ENCODE peak calls at places on chromosomes 11 and 22, in nine cellular contexts. C, Y, R, Q, M, O, N, G and W are unnamed samples.

GRCh38 chr11:44564653-44565007 is 833 bp upstream of the CD82 start:
- DNase-seq in G (peak; percentile 85), N (peak; percentile 89), Q (peak; percentile 42), O (peak; percentile 96), C (peak; percentile 88), M (peak; percentile 92), R (peak; percentile 90), Y (peak; percentile 29), W (no peak)

GRCh38 chr22:46860562-46860961 is 98.1 kb downstream of the TBC1D22A start:
- DNase-seq in R (no peak), M (no peak), N (no peak), Y (no peak), G (no peak), O (no peak), C (no peak), Q (no peak), W (no peak)

GRCh38 chr11:72901374-72901773 is 87.2 kb downstream of the ATG16L2 start:
- DNase-seq in R (no peak), Y (no peak), N (no peak), Q (no peak), O (no peak), C (no peak), G (no peak), M (no peak), W (no peak)

GRCh38 chr11:7595016-7595869 is 78.1 kb downstream of the CYB5R2 start:
- DNase-seq in Y (no peak), Q (no peak), M (no peak), C (no peak), G (no peak), O (no peak), N (no peak), R (peak; percentile 64), W (no peak)

GRCh38 chr11:72808415-72808814 is 5.8 kb upstream of the ATG16L2 start:
- DNase-seq in C (no peak), N (no peak), R (no peak), Y (no peak), M (no peak), Q (no peak), G (no peak), O (no peak), W (no peak)

GRCh38 chr22:38212442-38212841 is 10.6 kb downstream of the MAFF start:
- DNase-seq in G (no peak), Y (no peak), Q (no peak), O (no peak), M (no peak), R (no peak), N (no peak), C (no peak), W (no peak)

GRCh38 chr11:64759722-64760719 is at the start of gene PYGM:
- DNase-seq in M (peak; percentile 96), C (peak; percentile 48), R (peak; percentile 95), Q (peak; percentile 60), G (no peak), Y (no peak), N (peak; percentile 51), O (no peak), W (no peak)

GRCh38 chr22:46614070-46614931 is 5.9 kb upstream of the GRAMD4 start:
- DNase-seq in Y (no peak), O (no peak), M (peak; percentile 56), N (no peak), Q (no peak), G (no peak), R (no peak), C (no peak), W (peak; percentile 60)

GRCh38 chr11:33942954-33943353 is 51.1 kb upstream of the LMO2 start:
- DNase-seq in C (peak; percentile 33), G (no peak), Q (no peak), R (peak; percentile 68), N (no peak), M (peak; percentile 80), Y (no peak), O (peak; percentile 35), W (peak; percentile 37)

GRCh38 chr11:106925245-106925644 is 93.0 kb downstream of the GUCY1A2 start:
- DNase-seq in C (no peak), M (no peak), N (no peak), R (no peak), O (no peak), Y (no peak), Q (no peak), G (no peak), W (no peak)

GRCh38 chr11:74057251-74058151 is 48.6 kb upstream of the UCP3 start:
- DNase-seq in C (no peak), M (no peak), O (peak; percentile 43), G (no peak), Q (no peak), R (peak; percentile 50), Y (no peak), N (no peak), W (no peak)

GRCh38 chr22:47218671-47219070 is 456.2 kb downstream of the TBC1D22A start:
- DNase-seq in C (no peak), G (peak; percentile 13), R (no peak), O (no peak), M (no peak), Y (no peak), N (no peak), Q (no peak), W (no peak)

GRCh38 chr11:64156235-64157011 is 9.5 kb downstream of the MACROD1 start:
- DNase-seq in R (no peak), Q (peak; percentile 67), N (no peak), G (no peak), O (no peak), M (no peak), C (no peak), Y (no peak), W (no peak)

GRCh38 chr11:95512682-95513081 is 276.9 kb downstream of the FAM76B start:
- DNase-seq in Y (no peak), G (no peak), R (peak; percentile 91), C (peak; percentile 47), O (peak; percentile 95), M (peak; percentile 55), Q (peak; percentile 51), N (peak; percentile 33), W (no peak)

GRCh38 chr11:67445515-67445914 is 2.2 kb upstream of the CORO1B start:
- DNase-seq in G (no peak), C (no peak), M (no peak), R (no peak), O (no peak), Y (no peak), Q (no peak), N (no peak), W (no peak)

GRCh38 chr22:33640900-33641299 is 279.4 kb downstream of the LARGE1 start:
- DNase-seq in C (no peak), N (no peak), G (no peak), O (no peak), M (no peak), Y (no peak), R (no peak), Q (no peak), W (no peak)

GRCh38 chr22:50303515-50303847 is 4.0 kb downstream of the PLXNB2 start:
- DNase-seq in Q (no peak), G (no peak), R (no peak), C (no peak), N (no peak), Y (no peak), O (no peak), M (no peak), W (no peak)

GRCh38 chr11:2916892-2917645 is 12.2 kb downstream of the PHLDA2 start:
- DNase-seq in R (no peak), M (peak; percentile 48), O (no peak), G (no peak), N (no peak), Y (no peak), C (no peak), Q (no peak), W (no peak)

GRCh38 chr11:44885065-44885777 is 65.5 kb downstream of the TP53I11 start:
- DNase-seq in N (no peak), C (no peak), G (no peak), O (no peak), R (no peak), M (no peak), Y (no peak), Q (no peak), W (no peak)

GRCh38 chr22:43239102-43239875 is 52.4 kb upstream of the TTLL12 start:
- DNase-seq in Y (no peak), N (no peak), C (no peak), M (peak; percentile 74), O (no peak), Q (peak; percentile 82), G (no peak), R (no peak), W (no peak)
- H3K27me3 ChIP-seq in Y (no peaks in the 10 kb centered on the region), N (no peaks in the 10 kb centered on the region), C (no peaks in the 10 kb centered on the region), M (no peaks in the 10 kb centered on the region), O (no peaks in the 10 kb centered on the region), Q (no peaks in the 10 kb centered on the region), G (peaks cover 14% of the 10 kb centered on the region), R (no peaks in the 10 kb centered on the region), W (no peaks in the 10 kb centered on the region)

GRCh38 chr22:21718492-21718891 is 17.1 kb downstream of the YPEL1 start:
- DNase-seq in M (no peak), C (no peak), O (peak; percentile 47), Y (no peak), Q (no peak), R (no peak), G (no peak), N (no peak), W (no peak)
- H3K27me3 ChIP-seq in M (no peaks in the 10 kb centered on the region), C (no peaks in the 10 kb centered on the region), O (no peaks in the 10 kb centered on the region), Y (no peaks in the 10 kb centered on the region), Q (no peaks in the 10 kb centered on the region), R (no peaks in the 10 kb centered on the region), G (no peaks in the 10 kb centered on the region), N (no peaks in the 10 kb centered on the region), W (no peaks in the 10 kb centered on the region)

GRCh38 chr11:125663910-125664309 is 16.7 kb downstream of the ACRV1 start:
- DNase-seq in R (no peak), C (no peak), G (no peak), Q (no peak), O (no peak), Y (no peak), N (no peak), M (no peak), W (no peak)
- H3K27me3 ChIP-seq in R (no peaks in the 10 kb centered on the region), C (no peaks in the 10 kb centered on the region), G (no peaks in the 10 kb centered on the region), Q (no peaks in the 10 kb centered on the region), O (no peaks in the 10 kb centered on the region), Y (no peaks in the 10 kb centered on the region), N (no peaks in the 10 kb centered on the region), M (no peaks in the 10 kb centered on the region), W (no peaks in the 10 kb centered on the region)

GRCh38 chr11:58508814-58509213 is 909 bp upstream of the OR5B21 start:
- DNase-seq in C (no peak), O (no peak), G (no peak), M (no peak), Q (no peak), R (no peak), Y (no peak), N (no peak), W (no peak)

GRCh38 chr11:58509730-58510129 is 1.8 kb upstream of the OR5B21 start:
- DNase-seq in G (no peak), C (no peak), Y (no peak), R (no peak), N (no peak), M (no peak), Q (no peak), O (no peak), W (no peak)

GRCh38 chr11:58507355-58507754 is 550 bp downstream of the OR5B21 start:
- DNase-seq in C (no peak), R (no peak), O (no peak), G (no peak), N (no peak), M (no peak), Q (no peak), Y (no peak), W (no peak)

GRCh38 chr11:58506935-58507334 is 970 bp downstream of the OR5B21 start:
- DNase-seq in O (no peak), M (no peak), R (no peak), Y (no peak), G (no peak), Q (no peak), C (no peak), N (no peak), W (peak; percentile 19)

GRCh38 chr11:58508005-58508404 is at the start of gene OR5B21:
- DNase-seq in G (no peak), R (no peak), N (no peak), O (no peak), Q (no peak), Y (no peak), M (no peak), C (no peak), W (no peak)
- H3K27me3 ChIP-seq in G (no peaks in the 10 kb centered on the region), R (peaks cover 2% of the 10 kb centered on the region), N (no peaks in the 10 kb centered on the region), O (no peaks in the 10 kb centered on the region), Q (no peaks in the 10 kb centered on the region), Y (no peaks in the 10 kb centered on the region), M (no peaks in the 10 kb centered on the region), C (no peaks in the 10 kb centered on the region), W (no peaks in the 10 kb centered on the region)